ENCODE peak calls at places on chromosome X, in seven cellular contexts. C is MM.1S, X is HepG2, Y is HL-60, K is astrocyte, F is PC-3, A is brain microvascular endothelial cell. B is an unnamed sample.
A peak's percentile ranks its signal among the peaks of the same experiment; 100 is the strongest.

GRCh38 chrX:73963682-73964081 is 340.3 kb upstream of the ZCCHC13 start:
- DNase-seq in X (no peak), C (no peak), A (no peak), F (no peak), K (no peak), Y (no peak), B (no peak)

GRCh38 chrX:132467029-132467428 is 21.8 kb downstream of the MBNL3 start:
- DNase-seq in X (no peak), F (peak; percentile 49), Y (no peak), A (no peak), K (peak; percentile 10), C (no peak), B (peak; percentile 34)

GRCh38 chrX:78104447-78105176 is 564 bp downstream of the PGK1 start:
- DNase-seq in A (no peak), F (peak; percentile 41), C (peak; percentile 53), K (peak; percentile 23), X (peak; percentile 75), Y (no peak), B (peak; percentile 13)

GRCh38 chrX:153968754-153969124 is 2.9 kb downstream of the HCFC1 start:
- DNase-seq in C (peak; percentile 84), Y (no peak), K (no peak), A (no peak), F (peak; percentile 10), X (no peak), B (peak; percentile 11)

GRCh38 chrX:38859602-38860001 is 58.3 kb downstream of the MID1IP1 start:
- DNase-seq in Y (no peak), K (peak; percentile 2), C (no peak), A (no peak), X (no peak), F (no peak), B (peak; percentile 16)

GRCh38 chrX:119030990-119031389 is 41.8 kb upstream of the CT47C1 start:
- DNase-seq in C (no peak), A (no peak), F (no peak), K (no peak), Y (no peak), X (no peak), B (no peak)

GRCh38 chrX:17032351-17032750 is 85.9 kb downstream of the REPS2 start:
- DNase-seq in F (peak; percentile 19), X (no peak), K (peak; percentile 97), C (no peak), Y (no peak), A (peak; percentile 4), B (no peak)

GRCh38 chrX:39815621-39816020 is 282.1 kb downstream of the BCOR start:
- DNase-seq in K (peak; percentile 13), C (no peak), X (no peak), Y (peak; percentile 30), A (no peak), F (peak; percentile 59), B (no peak)

GRCh38 chrX:136304493-136304892 is 3.7 kb downstream of the ADGRG4 start:
- DNase-seq in C (no peak), K (no peak), Y (no peak), X (no peak), A (no peak), F (no peak), B (no peak)
- TF ChIP-seq CTCF in C (no peak), K (no peak), Y (no peak), X (no peak), A (no peak), F (peak; percentile 29), B (no peak)

DNA sequence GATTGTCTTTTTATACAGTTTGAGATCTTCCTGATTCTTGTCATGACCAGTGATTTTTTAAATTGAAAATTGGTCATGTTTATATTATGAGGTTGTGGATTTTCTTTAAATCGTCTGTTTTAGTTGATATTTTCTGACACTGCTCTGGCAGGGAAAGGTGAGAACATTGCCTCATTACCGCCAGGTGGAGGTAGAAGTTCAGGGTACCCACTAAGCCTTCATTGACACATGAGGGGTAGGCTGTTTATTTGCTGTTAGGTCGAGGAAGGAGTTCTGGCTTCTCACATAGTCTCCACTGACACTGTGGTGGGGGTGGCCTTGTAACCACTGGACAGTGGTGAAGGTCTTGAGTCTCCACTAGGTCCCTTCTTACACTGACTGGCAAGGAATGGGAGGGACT is 117.6 kb upstream of the GPR101 start:
- DNase-seq in A (no peak), F (peak; percentile 13), X (no peak), K (no peak), C (no peak), Y (no peak), B (no peak)
- TF ChIP-seq CTCF in A (no peak), F (peak; percentile 44), X (peak; percentile 12), K (no peak), C (no peak), Y (no peak), B (no peak)

GRCh38 chrX:47285762-47286320 is 53.0 kb downstream of the USP11 start:
- DNase-seq in F (no peak), X (no peak), C (no peak), Y (no peak), K (peak; percentile 18), A (no peak), B (no peak)
- TF ChIP-seq CTCF in F (no peak), X (no peak), C (no peak), Y (no peak), K (no peak), A (no peak), B (no peak)

GRCh38 chrX:41459714-41460113 is 12.6 kb downstream of the NYX start:
- DNase-seq in K (no peak), X (no peak), Y (no peak), C (no peak), A (no peak), F (peak; percentile 24), B (no peak)

GRCh38 chrX:41452972-41453371 is 5.8 kb downstream of the NYX start:
- DNase-seq in F (no peak), C (no peak), Y (no peak), X (no peak), K (peak; percentile 80), A (peak; percentile 21), B (peak; percentile 20)

GRCh38 chrX:41452565-41452964 is 5.4 kb downstream of the NYX start:
- DNase-seq in C (no peak), X (no peak), Y (no peak), A (no peak), K (no peak), F (no peak), B (no peak)

GRCh38 chrX:41457618-41458192 is 10.6 kb downstream of the NYX start:
- DNase-seq in F (peak; percentile 6), A (no peak), Y (no peak), K (no peak), C (peak; percentile 71), X (no peak), B (no peak)
- TF ChIP-seq CTCF in F (peak; percentile 48), A (peak; percentile 49), Y (no peak), K (peak; percentile 3), C (peak; percentile 25), X (peak; percentile 39), B (peak; percentile 52)

GRCh38 chrX:145396612-145397011 is 149.3 kb downstream of the SPANXN1 start:
- DNase-seq in A (no peak), Y (no peak), C (no peak), X (no peak), F (no peak), K (no peak), B (no peak)

GRCh38 chrX:145394344-145394743 is 147.0 kb downstream of the SPANXN1 start:
- DNase-seq in K (no peak), Y (no peak), A (no peak), C (no peak), F (no peak), X (no peak), B (no peak)

GRCh38 chrX:145393702-145394235 is 146.5 kb downstream of the SPANXN1 start:
- DNase-seq in Y (no peak), C (peak; percentile 43), X (no peak), F (peak; percentile 11), A (no peak), K (no peak), B (no peak)
- TF ChIP-seq CTCF in Y (peak; percentile 11), C (peak; percentile 67), X (no peak), F (peak; percentile 54), A (peak; percentile 44), K (peak; percentile 6), B (peak; percentile 21)

DNA sequence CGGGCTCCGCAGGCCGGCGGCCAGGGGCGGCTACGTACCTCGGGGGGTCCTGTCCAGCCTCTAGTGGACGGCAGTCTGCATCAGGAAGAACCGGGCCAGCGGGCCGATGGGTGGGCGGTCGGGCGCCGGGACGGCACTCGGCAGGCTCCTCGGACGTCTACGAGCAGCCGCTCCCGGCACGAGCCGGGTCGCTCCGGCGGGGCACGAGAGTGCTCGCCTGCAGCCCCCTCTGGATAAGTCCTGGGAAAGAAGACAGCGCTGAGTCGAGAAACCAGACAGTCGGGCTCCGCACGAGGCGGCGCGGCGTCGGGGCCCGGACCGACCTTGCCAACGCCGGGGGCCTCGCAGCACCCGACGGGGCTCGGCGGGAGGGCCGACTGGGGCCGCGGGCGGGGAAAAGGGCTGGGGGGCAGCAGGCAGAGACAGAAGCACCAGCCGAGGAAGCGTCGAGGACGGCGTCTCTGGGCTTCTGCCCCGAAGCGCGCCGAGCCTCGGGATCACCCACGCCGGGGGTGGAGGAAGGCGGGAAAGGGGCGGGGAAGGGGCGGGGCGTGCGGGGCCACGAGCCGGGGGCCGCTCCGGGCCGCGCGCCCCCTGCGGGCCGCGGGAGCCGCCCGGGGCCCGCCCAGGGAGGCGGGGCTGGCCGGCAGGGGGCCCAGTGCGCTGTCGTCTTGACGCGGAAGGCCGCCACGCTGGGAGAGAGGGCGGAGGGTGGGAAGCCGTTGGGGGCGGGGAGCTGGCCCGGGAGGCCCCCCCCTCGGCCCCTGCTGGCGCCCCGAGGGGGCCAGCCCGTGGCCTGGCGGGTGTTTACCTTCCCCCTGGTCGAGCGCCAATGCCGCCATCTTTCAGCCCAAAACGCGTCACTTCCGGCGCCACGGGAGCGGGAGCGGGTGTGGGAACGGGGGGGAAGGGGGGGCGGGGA is 1.9 kb downstream of the KLHL15 start:
- DNase-seq in F (peak; percentile 86), C (peak; percentile 76), Y (peak; percentile 68), A (peak; percentile 74), X (peak; percentile 73), K (peak; percentile 78), B (peak; percentile 79)
- TF ChIP-seq CTCF in F (no peak), C (no peak), Y (no peak), A (peak; percentile 8), X (peak; percentile 39), K (no peak), B (peak; percentile 38)

B was measured in HFFc6.